ENCODE peak calls at places on chromosomes 13 and 19, in eight cellular contexts. One of them, this sample, is unnamed.

GRCh38 chr13:44843403-44843802 is 145.9 kb downstream of the NUFIP1 start:
- DNase-seq in M059J: peak
- DNase-seq in psoas muscle: no peak
- DNase-seq in DMS53: no peak
- DNase-seq in progenitor cell of endocrine pancreas: no peak
- DNase-seq in NCI-H526 treated with DMSO at 0.1 percent for 48 hours: no peak
- DNase-seq in substantia nigra: no peak
- DNase-seq in GOT3: no peak
- DNase-seq in this sample: no peak

GRCh38 chr13:33817513-33817842 is 471 bp upstream of the RFC3 start:
- DNase-seq in progenitor cell of endocrine pancreas: no peak
- DNase-seq in substantia nigra: no peak
- DNase-seq in DMS53: peak
- DNase-seq in NCI-H526 treated with DMSO at 0.1 percent for 48 hours: no peak
- DNase-seq in psoas muscle: no peak
- DNase-seq in M059J: no peak
- DNase-seq in GOT3: no peak
- DNase-seq in this sample: no peak

GRCh38 chr19:38224014-38224862 is at the start of gene DPF1:
- DNase-seq in psoas muscle: peak
- DNase-seq in DMS53: peak
- DNase-seq in M059J: peak
- DNase-seq in progenitor cell of endocrine pancreas: peak
- DNase-seq in NCI-H526 treated with DMSO at 0.1 percent for 48 hours: peak
- DNase-seq in GOT3: peak
- DNase-seq in substantia nigra: peak
- DNase-seq in this sample: no peak

GRCh38 chr19:40663712-40664692 is 26.4 kb downstream of the NUMBL start:
- DNase-seq in DMS53: peak
- DNase-seq in M059J: peak
- DNase-seq in progenitor cell of endocrine pancreas: no peak
- DNase-seq in NCI-H526 treated with DMSO at 0.1 percent for 48 hours: no peak
- DNase-seq in substantia nigra: no peak
- DNase-seq in psoas muscle: no peak
- DNase-seq in GOT3: no peak
- DNase-seq in this sample: no peak

GRCh38 chr13:73782781-73783180 is 351.4 kb downstream of the KLF12 start:
- DNase-seq in progenitor cell of endocrine pancreas: no peak
- DNase-seq in GOT3: no peak
- DNase-seq in DMS53: no peak
- DNase-seq in M059J: no peak
- DNase-seq in substantia nigra: no peak
- DNase-seq in psoas muscle: no peak
- DNase-seq in NCI-H526 treated with DMSO at 0.1 percent for 48 hours: no peak
- DNase-seq in this sample: no peak

GRCh38 chr19:16750081-16750480 is 30.4 kb downstream of the NWD1 start:
- DNase-seq in progenitor cell of endocrine pancreas: no peak
- DNase-seq in DMS53: no peak
- DNase-seq in NCI-H526 treated with DMSO at 0.1 percent for 48 hours: no peak
- DNase-seq in M059J: no peak
- DNase-seq in psoas muscle: no peak
- DNase-seq in substantia nigra: peak
- DNase-seq in GOT3: no peak
- DNase-seq in this sample: peak

GRCh38 chr13:83182845-83183244 is 699.4 kb downstream of the SLITRK1 start:
- DNase-seq in DMS53: no peak
- DNase-seq in progenitor cell of endocrine pancreas: no peak
- DNase-seq in psoas muscle: no peak
- DNase-seq in GOT3: no peak
- DNase-seq in M059J: no peak
- DNase-seq in substantia nigra: no peak
- DNase-seq in NCI-H526 treated with DMSO at 0.1 percent for 48 hours: no peak
- DNase-seq in this sample: no peak

GRCh38 chr19:45113628-45114027 is 20.6 kb downstream of the PPP1R37 start:
- DNase-seq in substantia nigra: no peak
- DNase-seq in psoas muscle: no peak
- DNase-seq in DMS53: peak
- DNase-seq in GOT3: no peak
- DNase-seq in NCI-H526 treated with DMSO at 0.1 percent for 48 hours: peak
- DNase-seq in M059J: no peak
- DNase-seq in progenitor cell of endocrine pancreas: no peak
- DNase-seq in this sample: peak

GRCh38 chr13:84455143-84455905 is 573.0 kb upstream of the SLITRK1 start:
- DNase-seq in M059J: no peak
- DNase-seq in DMS53: peak
- DNase-seq in psoas muscle: no peak
- DNase-seq in NCI-H526 treated with DMSO at 0.1 percent for 48 hours: no peak
- DNase-seq in progenitor cell of endocrine pancreas: no peak
- DNase-seq in GOT3: no peak
- DNase-seq in substantia nigra: no peak
- DNase-seq in this sample: no peak

GRCh38 chr19:19387108-19387507 is 18.4 kb upstream of the GATAD2A start:
- DNase-seq in NCI-H526 treated with DMSO at 0.1 percent for 48 hours: no peak
- DNase-seq in DMS53: no peak
- DNase-seq in progenitor cell of endocrine pancreas: no peak
- DNase-seq in GOT3: no peak
- DNase-seq in psoas muscle: no peak
- DNase-seq in substantia nigra: no peak
- DNase-seq in M059J: no peak
- DNase-seq in this sample: no peak

GRCh38 chr19:17075860-17076538 is 422 bp downstream of the MYO9B start:
- DNase-seq in progenitor cell of endocrine pancreas: no peak
- DNase-seq in DMS53: peak
- DNase-seq in substantia nigra: peak
- DNase-seq in NCI-H526 treated with DMSO at 0.1 percent for 48 hours: no peak
- DNase-seq in M059J: peak
- DNase-seq in GOT3: no peak
- DNase-seq in psoas muscle: peak
- DNase-seq in this sample: peak

GRCh38 chr19:29245221-29245620 is 32.3 kb upstream of the UQCRFS1 start:
- DNase-seq in psoas muscle: no peak
- DNase-seq in NCI-H526 treated with DMSO at 0.1 percent for 48 hours: no peak
- DNase-seq in GOT3: no peak
- DNase-seq in progenitor cell of endocrine pancreas: no peak
- DNase-seq in DMS53: no peak
- DNase-seq in substantia nigra: no peak
- DNase-seq in M059J: peak
- DNase-seq in this sample: no peak

GRCh38 chr13:91684746-91685145 is 286.3 kb downstream of the GPC5 start:
- DNase-seq in GOT3: no peak
- DNase-seq in M059J: no peak
- DNase-seq in DMS53: no peak
- DNase-seq in progenitor cell of endocrine pancreas: no peak
- DNase-seq in substantia nigra: no peak
- DNase-seq in NCI-H526 treated with DMSO at 0.1 percent for 48 hours: no peak
- DNase-seq in psoas muscle: no peak
- DNase-seq in this sample: no peak

GRCh38 chr13:98492335-98493034 is 84.4 kb downstream of the STK24 start:
- DNase-seq in DMS53: no peak
- DNase-seq in substantia nigra: no peak
- DNase-seq in psoas muscle: no peak
- DNase-seq in GOT3: no peak
- DNase-seq in progenitor cell of endocrine pancreas: no peak
- DNase-seq in NCI-H526 treated with DMSO at 0.1 percent for 48 hours: no peak
- DNase-seq in M059J: no peak
- DNase-seq in this sample: no peak

GRCh38 chr19:3550947-3551807 is 6.2 kb downstream of the MFSD12 start:
- DNase-seq in M059J: no peak
- DNase-seq in psoas muscle: no peak
- DNase-seq in GOT3: no peak
- DNase-seq in progenitor cell of endocrine pancreas: no peak
- DNase-seq in substantia nigra: no peak
- DNase-seq in DMS53: no peak
- DNase-seq in NCI-H526 treated with DMSO at 0.1 percent for 48 hours: no peak
- DNase-seq in this sample: no peak

GRCh38 chr19:13887529-13887928 is 10.6 kb downstream of the NANOS3 start:
- DNase-seq in progenitor cell of endocrine pancreas: no peak
- DNase-seq in psoas muscle: no peak
- DNase-seq in NCI-H526 treated with DMSO at 0.1 percent for 48 hours: peak
- DNase-seq in M059J: peak
- DNase-seq in GOT3: no peak
- DNase-seq in substantia nigra: no peak
- DNase-seq in DMS53: no peak
- DNase-seq in this sample: no peak

GRCh38 chr19:19348266-19348665 is 27.6 kb downstream of the MAU2 start:
- DNase-seq in NCI-H526 treated with DMSO at 0.1 percent for 48 hours: no peak
- DNase-seq in DMS53: no peak
- DNase-seq in GOT3: no peak
- DNase-seq in substantia nigra: no peak
- DNase-seq in progenitor cell of endocrine pancreas: no peak
- DNase-seq in M059J: no peak
- DNase-seq in psoas muscle: no peak
- DNase-seq in this sample: no peak

GRCh38 chr19:6048808-6049405 is 61.4 kb downstream of the RFX2 start:
- DNase-seq in DMS53: peak
- DNase-seq in M059J: peak
- DNase-seq in NCI-H526 treated with DMSO at 0.1 percent for 48 hours: peak
- DNase-seq in progenitor cell of endocrine pancreas: peak
- DNase-seq in psoas muscle: peak
- DNase-seq in GOT3: no peak
- DNase-seq in substantia nigra: peak
- DNase-seq in this sample: peak

GRCh38 chr19:17841810-17842662 is 5.7 kb downstream of the JAK3 start:
- DNase-seq in substantia nigra: peak
- DNase-seq in NCI-H526 treated with DMSO at 0.1 percent for 48 hours: no peak
- DNase-seq in DMS53: peak
- DNase-seq in progenitor cell of endocrine pancreas: peak
- DNase-seq in psoas muscle: peak
- DNase-seq in GOT3: no peak
- DNase-seq in M059J: peak
- DNase-seq in this sample: peak

GRCh38 chr19:3188627-3189596 is 3.2 kb downstream of the NCLN start:
- DNase-seq in GOT3: no peak
- DNase-seq in progenitor cell of endocrine pancreas: no peak
- DNase-seq in psoas muscle: no peak
- DNase-seq in NCI-H526 treated with DMSO at 0.1 percent for 48 hours: no peak
- DNase-seq in DMS53: no peak
- DNase-seq in M059J: no peak
- DNase-seq in substantia nigra: no peak
- DNase-seq in this sample: peak

GRCh38 chr13:110404321-110404720 is 97.2 kb downstream of the COL4A2 start:
- DNase-seq in DMS53: no peak
- DNase-seq in M059J: no peak
- DNase-seq in substantia nigra: no peak
- DNase-seq in NCI-H526 treated with DMSO at 0.1 percent for 48 hours: no peak
- DNase-seq in progenitor cell of endocrine pancreas: no peak
- DNase-seq in psoas muscle: no peak
- DNase-seq in GOT3: no peak
- DNase-seq in this sample: no peak

GRCh38 chr13:112057736-112058518 is 9.0 kb upstream of the SOX1 start:
- DNase-seq in progenitor cell of endocrine pancreas: peak
- DNase-seq in NCI-H526 treated with DMSO at 0.1 percent for 48 hours: no peak
- DNase-seq in GOT3: no peak
- DNase-seq in DMS53: no peak
- DNase-seq in M059J: no peak
- DNase-seq in psoas muscle: no peak
- DNase-seq in substantia nigra: no peak
- DNase-seq in this sample: peak

GRCh38 chr19:33712268-33712667 is 84.4 kb upstream of the KCTD15 start:
- DNase-seq in GOT3: no peak
- DNase-seq in psoas muscle: no peak
- DNase-seq in DMS53: no peak
- DNase-seq in NCI-H526 treated with DMSO at 0.1 percent for 48 hours: no peak
- DNase-seq in substantia nigra: peak
- DNase-seq in M059J: no peak
- DNase-seq in progenitor cell of endocrine pancreas: no peak
- DNase-seq in this sample: no peak

GRCh38 chr19:38303517-38304351 is at the start of gene C19orf33:
- DNase-seq in GOT3: no peak
- DNase-seq in NCI-H526 treated with DMSO at 0.1 percent for 48 hours: no peak
- DNase-seq in progenitor cell of endocrine pancreas: no peak
- DNase-seq in psoas muscle: no peak
- DNase-seq in DMS53: no peak
- DNase-seq in M059J: no peak
- DNase-seq in substantia nigra: no peak
- DNase-seq in this sample: peak

GRCh38 chr19:6970021-6970420 is 51.2 kb downstream of the MBD3L2B start:
- DNase-seq in progenitor cell of endocrine pancreas: no peak
- DNase-seq in DMS53: no peak
- DNase-seq in M059J: no peak
- DNase-seq in NCI-H526 treated with DMSO at 0.1 percent for 48 hours: no peak
- DNase-seq in GOT3: no peak
- DNase-seq in psoas muscle: no peak
- DNase-seq in substantia nigra: no peak
- DNase-seq in this sample: no peak

GRCh38 chr19:743168-743687 is 7.7 kb upstream of the MISP start:
- DNase-seq in psoas muscle: no peak
- DNase-seq in GOT3: no peak
- DNase-seq in DMS53: peak
- DNase-seq in progenitor cell of endocrine pancreas: no peak
- DNase-seq in M059J: no peak
- DNase-seq in substantia nigra: no peak
- DNase-seq in NCI-H526 treated with DMSO at 0.1 percent for 48 hours: peak
- DNase-seq in this sample: no peak

GRCh38 chr19:38032951-38033350 is 125.9 kb downstream of the SIPA1L3 start:
- DNase-seq in progenitor cell of endocrine pancreas: no peak
- DNase-seq in DMS53: no peak
- DNase-seq in NCI-H526 treated with DMSO at 0.1 percent for 48 hours: no peak
- DNase-seq in M059J: no peak
- DNase-seq in GOT3: no peak
- DNase-seq in substantia nigra: no peak
- DNase-seq in psoas muscle: no peak
- DNase-seq in this sample: no peak

GRCh38 chr13:99231726-99232125 is 26.5 kb downstream of the GPR18 start:
- DNase-seq in psoas muscle: no peak
- DNase-seq in M059J: no peak
- DNase-seq in progenitor cell of endocrine pancreas: no peak
- DNase-seq in DMS53: no peak
- DNase-seq in substantia nigra: no peak
- DNase-seq in NCI-H526 treated with DMSO at 0.1 percent for 48 hours: no peak
- DNase-seq in GOT3: no peak
- DNase-seq in this sample: no peak

GRCh38 chr19:10603873-10604459 is 16.9 kb upstream of the AP1M2 start:
- DNase-seq in substantia nigra: no peak
- DNase-seq in NCI-H526 treated with DMSO at 0.1 percent for 48 hours: no peak
- DNase-seq in progenitor cell of endocrine pancreas: no peak
- DNase-seq in psoas muscle: no peak
- DNase-seq in DMS53: no peak
- DNase-seq in GOT3: no peak
- DNase-seq in M059J: peak
- DNase-seq in this sample: no peak

GRCh38 chr13:100203696-100204367 is 114.9 kb downstream of the PCCA start:
- DNase-seq in substantia nigra: no peak
- DNase-seq in progenitor cell of endocrine pancreas: no peak
- DNase-seq in psoas muscle: no peak
- DNase-seq in M059J: peak
- DNase-seq in NCI-H526 treated with DMSO at 0.1 percent for 48 hours: no peak
- DNase-seq in GOT3: no peak
- DNase-seq in DMS53: no peak
- DNase-seq in this sample: no peak

GRCh38 chr13:113939129-113939904 is 34.6 kb downstream of the C13orf46 start:
- DNase-seq in M059J: no peak
- DNase-seq in psoas muscle: no peak
- DNase-seq in DMS53: no peak
- DNase-seq in NCI-H526 treated with DMSO at 0.1 percent for 48 hours: no peak
- DNase-seq in progenitor cell of endocrine pancreas: no peak
- DNase-seq in substantia nigra: no peak
- DNase-seq in GOT3: no peak
- DNase-seq in this sample: no peak

GRCh38 chr13:36251012-36251411 is 36.7 kb upstream of the SOHLH2 start:
- DNase-seq in M059J: no peak
- DNase-seq in substantia nigra: no peak
- DNase-seq in DMS53: no peak
- DNase-seq in progenitor cell of endocrine pancreas: no peak
- DNase-seq in psoas muscle: no peak
- DNase-seq in NCI-H526 treated with DMSO at 0.1 percent for 48 hours: no peak
- DNase-seq in GOT3: no peak
- DNase-seq in this sample: no peak

GRCh38 chr13:89865331-89865833 is 1482.1 kb upstream of the MIR17HG start:
- DNase-seq in M059J: no peak
- DNase-seq in GOT3: no peak
- DNase-seq in psoas muscle: no peak
- DNase-seq in substantia nigra: no peak
- DNase-seq in progenitor cell of endocrine pancreas: no peak
- DNase-seq in NCI-H526 treated with DMSO at 0.1 percent for 48 hours: no peak
- DNase-seq in DMS53: no peak
- DNase-seq in this sample: no peak

GRCh38 chr19:51735759-51736449 is 12.1 kb upstream of the HAS1 start:
- DNase-seq in M059J: peak
- DNase-seq in substantia nigra: peak
- DNase-seq in DMS53: no peak
- DNase-seq in progenitor cell of endocrine pancreas: no peak
- DNase-seq in GOT3: peak
- DNase-seq in psoas muscle: peak
- DNase-seq in NCI-H526 treated with DMSO at 0.1 percent for 48 hours: no peak
- DNase-seq in this sample: peak

This sample was measured in upper lobe of left lung.